ENCODE peak calls at places on chromosome 12, in five cellular contexts. One of them, this sample, is unnamed. For H3K9me3, the result is how much of the 10 kb centered on the place peaks cover.

GRCh38 chr12:4956054-4956453 is 46.3 kb downstream of the KCNA1 start:
- DNase-seq in heart right ventricle: no peak
- DNase-seq in AG04450: no peak
- DNase-seq in heart left ventricle: no peak
- DNase-seq in endothelial cell of umbilical vein: no peak
- DNase-seq in this sample: no peak

GRCh38 chr12:2642176-2642892 is 152.4 kb upstream of the FKBP4 start:
- DNase-seq in heart right ventricle: no peak
- DNase-seq in AG04450: no peak
- DNase-seq in heart left ventricle: no peak
- DNase-seq in endothelial cell of umbilical vein: no peak
- DNase-seq in this sample: peak

GRCh38 chr12:27780612-27781408 is 774 bp upstream of the MANSC4 start:
- DNase-seq in heart right ventricle: peak
- DNase-seq in AG04450: no peak
- DNase-seq in heart left ventricle: no peak
- DNase-seq in endothelial cell of umbilical vein: peak
- DNase-seq in this sample: peak

GRCh38 chr12:49626836-49627235 is 3.5 kb downstream of the PRPF40B start:
- DNase-seq in heart right ventricle: no peak
- DNase-seq in AG04450: no peak
- DNase-seq in heart left ventricle: no peak
- DNase-seq in endothelial cell of umbilical vein: no peak
- DNase-seq in this sample: no peak

GRCh38 chr12:98062464-98063245 is 452.7 kb upstream of the TMPO start:
- DNase-seq in heart right ventricle: no peak
- DNase-seq in AG04450: no peak
- DNase-seq in heart left ventricle: no peak
- DNase-seq in endothelial cell of umbilical vein: no peak
- DNase-seq in this sample: no peak

GRCh38 chr12:99911076-99911475 is 73.7 kb downstream of the ANKS1B start:
- DNase-seq in heart right ventricle: peak
- DNase-seq in AG04450: peak
- DNase-seq in heart left ventricle: no peak
- DNase-seq in endothelial cell of umbilical vein: no peak
- DNase-seq in this sample: peak

GRCh38 chr12:108730337-108731104 is 797 bp downstream of the CORO1C start:
- DNase-seq in heart right ventricle: peak
- DNase-seq in AG04450: peak
- DNase-seq in heart left ventricle: peak
- DNase-seq in endothelial cell of umbilical vein: peak
- DNase-seq in this sample: peak

GRCh38 chr12:48817957-48818830 is at the start of gene CACNB3:
- DNase-seq in heart right ventricle: peak
- DNase-seq in AG04450: no peak
- DNase-seq in heart left ventricle: peak
- DNase-seq in endothelial cell of umbilical vein: peak
- DNase-seq in this sample: peak

GRCh38 chr12:18935371-18935965 is 194.1 kb upstream of the PLEKHA5 start:
- DNase-seq in heart right ventricle: no peak
- DNase-seq in AG04450: no peak
- DNase-seq in heart left ventricle: no peak
- DNase-seq in endothelial cell of umbilical vein: no peak
- DNase-seq in this sample: no peak

GRCh38 chr12:83826112-83826511 is 1086.5 kb downstream of the SLC6A15 start:
- DNase-seq in heart right ventricle: no peak
- DNase-seq in AG04450: no peak
- DNase-seq in heart left ventricle: no peak
- DNase-seq in endothelial cell of umbilical vein: peak
- DNase-seq in this sample: no peak

GRCh38 chr12:29241821-29242591 is 92.9 kb downstream of the FAR2 start:
- DNase-seq in heart right ventricle: peak
- DNase-seq in AG04450: peak
- DNase-seq in heart left ventricle: no peak
- DNase-seq in endothelial cell of umbilical vein: peak
- DNase-seq in this sample: no peak

GRCh38 chr12:126747530-126748149 is 1519.3 kb upstream of the TMEM132C start:
- DNase-seq in heart right ventricle: peak
- DNase-seq in AG04450: no peak
- DNase-seq in heart left ventricle: peak
- DNase-seq in endothelial cell of umbilical vein: no peak
- DNase-seq in this sample: no peak

GRCh38 chr12:91139981-91140659 is 28.8 kb upstream of the LUM start:
- DNase-seq in heart right ventricle: no peak
- DNase-seq in AG04450: peak
- DNase-seq in heart left ventricle: no peak
- DNase-seq in endothelial cell of umbilical vein: peak
- DNase-seq in this sample: no peak

GRCh38 chr12:104482748-104483147 is 26.0 kb downstream of the CHST11 start:
- DNase-seq in heart right ventricle: no peak
- DNase-seq in AG04450: no peak
- DNase-seq in heart left ventricle: no peak
- DNase-seq in endothelial cell of umbilical vein: no peak
- DNase-seq in this sample: no peak

GRCh38 chr12:69059465-69060457 is 126.8 kb upstream of the CPM start:
- DNase-seq in heart right ventricle: no peak
- DNase-seq in AG04450: peak
- DNase-seq in heart left ventricle: no peak
- DNase-seq in endothelial cell of umbilical vein: peak
- DNase-seq in this sample: no peak

GRCh38 chr12:57046947-57047890 is 2.7 kb downstream of the MYO1A start:
- DNase-seq in heart right ventricle: no peak
- DNase-seq in AG04450: no peak
- DNase-seq in heart left ventricle: no peak
- DNase-seq in endothelial cell of umbilical vein: no peak
- DNase-seq in this sample: no peak

GRCh38 chr12:75457191-75457590 is 23.4 kb upstream of the GLIPR1 start:
- DNase-seq in heart right ventricle: no peak
- DNase-seq in AG04450: no peak
- DNase-seq in heart left ventricle: no peak
- DNase-seq in endothelial cell of umbilical vein: no peak
- DNase-seq in this sample: no peak

GRCh38 chr12:42162198-42162597 is 17.5 kb upstream of the GXYLT1 start:
- DNase-seq in heart right ventricle: no peak
- DNase-seq in AG04450: no peak
- DNase-seq in heart left ventricle: no peak
- DNase-seq in endothelial cell of umbilical vein: no peak
- DNase-seq in this sample: no peak

GRCh38 chr12:10067942-10068341 is 30.8 kb downstream of the CLEC1A start:
- DNase-seq in heart right ventricle: peak
- DNase-seq in AG04450: no peak
- DNase-seq in heart left ventricle: no peak
- DNase-seq in endothelial cell of umbilical vein: peak
- DNase-seq in this sample: no peak

GRCh38 chr12:104738841-104739642 is 219.0 kb downstream of the SLC41A2 start:
- DNase-seq in heart right ventricle: no peak
- DNase-seq in AG04450: no peak
- DNase-seq in heart left ventricle: no peak
- DNase-seq in endothelial cell of umbilical vein: no peak
- DNase-seq in this sample: no peak

GRCh38 chr12:131076277-131076676 is 122.6 kb downstream of the ADGRD1 start:
- DNase-seq in heart right ventricle: no peak
- DNase-seq in AG04450: no peak
- DNase-seq in heart left ventricle: peak
- DNase-seq in endothelial cell of umbilical vein: no peak
- DNase-seq in this sample: no peak

GRCh38 chr12:104632724-104633181 is 176.0 kb downstream of the CHST11 start:
- DNase-seq in heart right ventricle: no peak
- DNase-seq in AG04450: peak
- DNase-seq in heart left ventricle: no peak
- DNase-seq in endothelial cell of umbilical vein: no peak
- DNase-seq in this sample: no peak

GRCh38 chr12:54658306-54659264 is 10.4 kb upstream of the DCD start:
- DNase-seq in heart right ventricle: no peak
- DNase-seq in AG04450: no peak
- DNase-seq in heart left ventricle: no peak
- DNase-seq in endothelial cell of umbilical vein: peak
- DNase-seq in this sample: no peak

GRCh38 chr12:91778938-91779400 is 366.7 kb downstream of the BTG1 start:
- DNase-seq in heart right ventricle: peak
- DNase-seq in AG04450: peak
- DNase-seq in heart left ventricle: no peak
- DNase-seq in endothelial cell of umbilical vein: peak
- DNase-seq in this sample: peak

GRCh38 chr12:109192358-109192757 is 76.0 kb downstream of the ACACB start:
- DNase-seq in heart right ventricle: no peak
- DNase-seq in AG04450: peak
- DNase-seq in heart left ventricle: no peak
- DNase-seq in endothelial cell of umbilical vein: no peak
- DNase-seq in this sample: no peak

GRCh38 chr12:18446245-18446644 is 184.9 kb downstream of the PIK3C2G start:
- DNase-seq in heart right ventricle: no peak
- DNase-seq in AG04450: no peak
- DNase-seq in heart left ventricle: no peak
- DNase-seq in endothelial cell of umbilical vein: no peak
- DNase-seq in this sample: no peak

GRCh38 chr12:29762637-29763300 is 21.0 kb downstream of the TMTC1 start:
- DNase-seq in heart right ventricle: peak
- DNase-seq in AG04450: no peak
- DNase-seq in heart left ventricle: no peak
- DNase-seq in endothelial cell of umbilical vein: no peak
- DNase-seq in this sample: peak

GRCh38 chr12:124390442-124391116 is 95.7 kb downstream of the RFLNA start:
- DNase-seq in heart right ventricle: peak
- DNase-seq in AG04450: no peak
- DNase-seq in heart left ventricle: peak
- DNase-seq in endothelial cell of umbilical vein: peak
- DNase-seq in this sample: peak

GRCh38 chr12:42585846-42586226 is 3.7 kb downstream of the PRICKLE1 start:
- DNase-seq in heart right ventricle: no peak
- DNase-seq in AG04450: no peak
- DNase-seq in heart left ventricle: no peak
- DNase-seq in endothelial cell of umbilical vein: peak
- DNase-seq in this sample: no peak

GRCh38 chr12:89468648-89469326 is 55.8 kb downstream of the GALNT4 start:
- DNase-seq in heart right ventricle: no peak
- DNase-seq in AG04450: no peak
- DNase-seq in heart left ventricle: no peak
- DNase-seq in endothelial cell of umbilical vein: no peak
- DNase-seq in this sample: no peak

DNA sequence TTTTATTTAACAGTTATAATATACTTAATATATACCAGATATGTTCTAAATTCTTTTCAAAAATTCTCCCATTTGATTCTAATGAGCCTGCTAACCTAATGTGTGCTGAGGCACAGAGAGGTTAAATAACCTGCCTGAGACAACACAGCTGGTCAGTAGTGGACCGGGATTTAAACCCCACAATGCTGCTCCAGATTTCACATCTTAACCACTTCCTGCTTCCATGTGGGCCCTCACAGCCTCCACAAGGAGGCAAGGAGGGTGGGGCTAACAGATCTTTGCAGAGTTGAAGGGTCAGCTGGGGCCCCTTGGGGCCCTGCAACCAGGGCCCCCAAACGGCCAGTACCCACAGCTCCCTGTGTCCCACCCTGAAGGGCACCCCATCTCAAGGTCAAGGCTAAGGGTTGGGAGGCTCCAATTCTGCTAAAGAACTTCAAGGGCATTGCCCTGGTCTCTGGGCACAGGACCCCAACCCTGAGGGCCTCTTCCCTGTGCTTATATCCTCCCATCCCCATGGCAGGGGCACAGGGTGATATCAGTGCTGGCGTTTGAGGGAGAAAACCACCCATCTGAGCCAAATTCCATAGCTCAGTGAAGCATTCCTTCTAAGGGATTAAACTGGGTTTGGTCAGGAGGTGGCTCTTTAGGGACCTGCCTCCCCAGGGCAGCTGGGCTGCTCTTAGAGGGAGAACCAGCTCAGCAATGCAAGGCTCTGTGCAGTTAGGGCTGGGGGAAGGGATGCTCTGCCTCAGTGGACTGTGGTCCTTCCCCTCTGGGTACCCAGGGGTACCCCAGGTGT is 2.2 kb downstream of the KRT80 start:
- DNase-seq in heart right ventricle: no peak
- DNase-seq in AG04450: no peak
- DNase-seq in heart left ventricle: no peak
- DNase-seq in endothelial cell of umbilical vein: no peak
- DNase-seq in this sample: no peak
- TF ChIP-seq CTCF in heart right ventricle: no peak
- TF ChIP-seq CTCF in AG04450: no peak
- TF ChIP-seq CTCF in heart left ventricle: no peak
- TF ChIP-seq CTCF in endothelial cell of umbilical vein: no peak
- TF ChIP-seq CTCF in this sample: no peak

GRCh38 chr12:21941522-21942376 is 523 bp upstream of the ABCC9 start:
- DNase-seq in heart right ventricle: peak
- DNase-seq in AG04450: no peak
- DNase-seq in heart left ventricle: peak
- DNase-seq in endothelial cell of umbilical vein: peak
- DNase-seq in this sample: peak
- H3K27ac ChIP-seq in heart right ventricle: peak
- H3K27ac ChIP-seq in AG04450: peak
- H3K27ac ChIP-seq in heart left ventricle: peak
- H3K27ac ChIP-seq in endothelial cell of umbilical vein: no peak
- H3K27ac ChIP-seq in this sample: peak

GRCh38 chr12:121637231-121637914 is 11.0 kb downstream of the ORAI1 start:
- DNase-seq in heart right ventricle: no peak
- DNase-seq in AG04450: no peak
- DNase-seq in heart left ventricle: peak
- DNase-seq in endothelial cell of umbilical vein: no peak
- DNase-seq in this sample: no peak

GRCh38 chr12:121634836-121635235 is 8.5 kb downstream of the ORAI1 start:
- DNase-seq in heart right ventricle: no peak
- DNase-seq in AG04450: no peak
- DNase-seq in heart left ventricle: no peak
- DNase-seq in endothelial cell of umbilical vein: no peak
- DNase-seq in this sample: no peak

GRCh38 chr12:121641343-121641630 is 15.0 kb downstream of the ORAI1 start:
- DNase-seq in heart right ventricle: no peak
- DNase-seq in AG04450: no peak
- DNase-seq in heart left ventricle: no peak
- DNase-seq in endothelial cell of umbilical vein: no peak
- DNase-seq in this sample: no peak

GRCh38 chr12:121638298-121639202 is 12.2 kb downstream of the ORAI1 start:
- DNase-seq in heart right ventricle: no peak
- DNase-seq in AG04450: no peak
- DNase-seq in heart left ventricle: no peak
- DNase-seq in endothelial cell of umbilical vein: no peak
- DNase-seq in this sample: no peak
- H3K9me3 ChIP-seq in heart right ventricle: under half
- H3K9me3 ChIP-seq in AG04450: under half
- H3K9me3 ChIP-seq in heart left ventricle: under half
- H3K9me3 ChIP-seq in endothelial cell of umbilical vein: under half
- H3K9me3 ChIP-seq in this sample: under half

GRCh38 chr12:77993658-77994057 is 163.0 kb downstream of the NAV3 start:
- DNase-seq in heart right ventricle: no peak
- DNase-seq in AG04450: no peak
- DNase-seq in heart left ventricle: no peak
- DNase-seq in endothelial cell of umbilical vein: no peak
- DNase-seq in this sample: no peak

GRCh38 chr12:77998236-77998786 is 167.6 kb downstream of the NAV3 start:
- DNase-seq in heart right ventricle: no peak
- DNase-seq in AG04450: no peak
- DNase-seq in heart left ventricle: no peak
- DNase-seq in endothelial cell of umbilical vein: no peak
- DNase-seq in this sample: no peak

GRCh38 chr12:77999074-77999715 is 168.5 kb downstream of the NAV3 start:
- DNase-seq in heart right ventricle: no peak
- DNase-seq in AG04450: no peak
- DNase-seq in heart left ventricle: no peak
- DNase-seq in endothelial cell of umbilical vein: no peak
- DNase-seq in this sample: no peak

GRCh38 chr12:77995436-77996167 is 164.9 kb downstream of the NAV3 start:
- DNase-seq in heart right ventricle: no peak
- DNase-seq in AG04450: peak
- DNase-seq in heart left ventricle: no peak
- DNase-seq in endothelial cell of umbilical vein: no peak
- DNase-seq in this sample: no peak

GRCh38 chr12:77996670-77997069 is 166.0 kb downstream of the NAV3 start:
- DNase-seq in heart right ventricle: no peak
- DNase-seq in AG04450: no peak
- DNase-seq in heart left ventricle: no peak
- DNase-seq in endothelial cell of umbilical vein: no peak
- DNase-seq in this sample: no peak
- TF ChIP-seq CTCF in heart right ventricle: no peak
- TF ChIP-seq CTCF in AG04450: no peak
- TF ChIP-seq CTCF in heart left ventricle: no peak
- TF ChIP-seq CTCF in endothelial cell of umbilical vein: no peak
- TF ChIP-seq CTCF in this sample: no peak